ENCODE peak calls at places on chromosomes 16 and 17, in eight cellular contexts. V is fibroblast of the aortic adventitia, N is WERI-Rb-1, X is brain microvascular endothelial cell, J is hepatocyte, Z is heart right ventricle, Y is cardiac muscle cell, I is A549. P is an unnamed sample.
A peak's percentile ranks its signal among the peaks of the same experiment; 100 is the strongest.

GRCh38 chr16:17233301-17234002 is 237.3 kb downstream of the XYLT1 start:
- DNase-seq in V (no peak), J (no peak), Y (no peak), I (no peak), X (no peak), Z (no peak), N (no peak), P (no peak)

GRCh38 chr17:49450735-49451134 is 36.1 kb upstream of the PHB1 start:
- DNase-seq in N (no peak), V (peak; percentile 4), J (no peak), Y (no peak), X (no peak), Z (no peak), I (no peak), P (no peak)

GRCh38 chr17:53032861-53033271 is 789.9 kb upstream of the KIF2B start:
- DNase-seq in Z (no peak), N (peak; percentile 87), V (no peak), X (no peak), Y (peak; percentile 88), I (peak; percentile 65), J (peak; percentile 89), P (peak; percentile 3)

GRCh38 chr16:81745704-81746558 is 33.2 kb upstream of the PLCG2 start:
- DNase-seq in J (peak; percentile 79), V (peak; percentile 56), X (peak; percentile 29), N (peak; percentile 40), Y (peak; percentile 63), Z (peak; percentile 71), I (peak; percentile 65), P (peak; percentile 41)

GRCh38 chr17:7667616-7668406 is 17.1 kb downstream of the ATP1B2 start:
- DNase-seq in X (no peak), Z (no peak), Y (no peak), I (no peak), J (no peak), N (peak; percentile 94), V (no peak), P (no peak)

GRCh38 chr16:85557976-85558589 is 55.0 kb upstream of the GSE1 start:
- DNase-seq in Z (no peak), X (no peak), N (peak; percentile 57), J (peak; percentile 80), V (no peak), I (no peak), Y (no peak), P (no peak)

GRCh38 chr17:15741624-15742023 is 9.5 kb downstream of the TBC1D26 start:
- DNase-seq in J (no peak), V (no peak), X (no peak), N (no peak), Z (no peak), Y (no peak), I (no peak), P (no peak)

GRCh38 chr16:20966746-20967145 is 66.2 kb downstream of the LYRM1 start:
- DNase-seq in Z (no peak), V (no peak), J (no peak), I (no peak), X (no peak), N (no peak), Y (no peak), P (no peak)

GRCh38 chr17:40069751-40070643 is 7.2 kb downstream of the THRA start:
- DNase-seq in I (peak; percentile 78), Y (peak; percentile 44), N (peak; percentile 68), J (peak; percentile 70), V (peak; percentile 59), X (peak; percentile 39), Z (peak; percentile 31), P (peak; percentile 54)

GRCh38 chr17:64384253-64385186 is 6.1 kb downstream of the PECAM1 start:
- DNase-seq in I (peak; percentile 14), V (peak; percentile 19), Y (no peak), J (no peak), Z (no peak), N (no peak), X (no peak), P (no peak)

GRCh38 chr17:35745749-35746320 is 7.2 kb downstream of the GAS2L2 start:
- DNase-seq in V (no peak), N (no peak), Y (no peak), Z (no peak), J (no peak), I (no peak), X (no peak), P (no peak)

GRCh38 chr16:85524630-85525463 is 88.3 kb upstream of the GSE1 start:
- DNase-seq in X (no peak), N (no peak), I (peak; percentile 29), Z (peak; percentile 58), Y (peak; percentile 83), J (peak; percentile 51), V (peak; percentile 17), P (peak; percentile 10)

GRCh38 chr16:84913315-84913714 is 93.5 kb downstream of the CRISPLD2 start:
- DNase-seq in J (no peak), Y (no peak), V (no peak), I (no peak), X (no peak), Z (no peak), N (no peak), P (no peak)

GRCh38 chr17:4678448-4679026 is 25.4 kb downstream of the PELP1 start:
- DNase-seq in N (no peak), Y (peak; percentile 66), J (peak; percentile 33), X (peak; percentile 95), Z (no peak), V (peak; percentile 77), I (peak; percentile 78), P (peak; percentile 96)

GRCh38 chr16:31504159-31504558 is 4.0 kb downstream of the RUSF1 start:
- DNase-seq in X (no peak), J (no peak), V (no peak), I (no peak), Y (no peak), N (no peak), Z (no peak), P (no peak)

GRCh38 chr17:75774988-75775668 is 9.5 kb upstream of the UNK start:
- DNase-seq in I (no peak), X (no peak), Y (peak; percentile 56), V (peak; percentile 45), Z (no peak), J (peak; percentile 68), N (no peak), P (peak; percentile 22)

GRCh38 chr17:50022463-50023130 is 27.6 kb upstream of the DLX3 start:
- DNase-seq in N (no peak), J (no peak), X (peak; percentile 29), V (no peak), Y (no peak), Z (no peak), I (no peak), P (no peak)

GRCh38 chr17:17641621-17642409 is 39.4 kb upstream of the RAI1 start:
- DNase-seq in V (peak; percentile 87), J (peak; percentile 86), Y (peak; percentile 89), N (peak; percentile 77), X (peak; percentile 55), I (peak; percentile 85), Z (peak; percentile 72), P (peak; percentile 79)

GRCh38 chr17:15133143-15133542 is 132.0 kb downstream of the PMP22 start:
- DNase-seq in V (no peak), N (no peak), Z (no peak), I (no peak), Y (no peak), J (no peak), X (no peak), P (no peak)

GRCh38 chr17:73227944-73228343 is 33.7 kb downstream of the CPSF4L start:
- DNase-seq in N (no peak), J (no peak), Z (no peak), V (no peak), I (no peak), X (no peak), Y (no peak), P (no peak)

GRCh38 chr17:73228748-73229236 is 32.9 kb downstream of the CPSF4L start:
- DNase-seq in Y (peak; percentile 88), Z (peak; percentile 41), N (peak; percentile 31), X (peak; percentile 84), I (peak; percentile 70), J (peak; percentile 59), V (peak; percentile 88), P (peak; percentile 90)

GRCh38 chr17:73224663-73225305 is 31.9 kb downstream of the COG1 start:
- DNase-seq in J (no peak), N (no peak), X (no peak), V (no peak), Z (no peak), I (no peak), Y (no peak), P (no peak)

GRCh38 chr17:73227379-73227778 is 34.3 kb downstream of the CPSF4L start:
- DNase-seq in Y (no peak), I (no peak), V (no peak), Z (no peak), J (no peak), X (no peak), N (no peak), P (no peak)

GRCh38 chr17:73226556-73227172 is 33.8 kb downstream of the COG1 start:
- DNase-seq in I (no peak), J (no peak), N (no peak), Y (peak; percentile 27), X (no peak), Z (no peak), V (peak; percentile 28), P (no peak)
- H3K4me3 ChIP-seq in I (no peak overlapping the region), J (no peak overlapping the region), N (no peak overlapping the region), Y (no peak overlapping the region), X (no peak overlapping the region), Z (no peak overlapping the region), V (no peak overlapping the region), P (no peak overlapping the region)

GRCh38 chr16:79595916-79596450 is 4.6 kb downstream of the MAF start:
- DNase-seq in Y (no peak), N (no peak), Z (no peak), X (no peak), I (no peak), J (no peak), V (no peak), P (no peak)
- TF ChIP-seq CTCF in Y (no peak), N (no peak), Z (no peak), X (no peak), I (no peak), J (no peak), V (no peak), P (no peak)

GRCh38 chr17:77457572-77458201 is 316.9 kb downstream of the SEC14L1 start:
- DNase-seq in V (no peak), J (no peak), I (no peak), Y (no peak), X (no peak), Z (no peak), N (no peak), P (no peak)

GRCh38 chr17:77456951-77457548 is 316.3 kb downstream of the SEC14L1 start:
- DNase-seq in V (no peak), X (no peak), N (no peak), Y (no peak), J (no peak), I (no peak), Z (no peak), P (no peak)

GRCh38 chr17:77460514-77461046 is 319.8 kb downstream of the SEC14L1 start:
- DNase-seq in Y (no peak), V (no peak), I (no peak), J (no peak), X (no peak), N (no peak), Z (no peak), P (no peak)

GRCh38 chr17:77458202-77459017 is 317.6 kb downstream of the SEC14L1 start:
- DNase-seq in Z (no peak), N (no peak), Y (no peak), I (no peak), V (no peak), J (no peak), X (no peak), P (no peak)

GRCh38 chr17:77459018-77459755 is 318.4 kb downstream of the SEC14L1 start:
- DNase-seq in Z (no peak), X (no peak), V (no peak), I (no peak), Y (no peak), J (no peak), N (no peak), P (no peak)
- H3K4me3 ChIP-seq in Z (no peak overlapping the region), X (no peak overlapping the region), V (no peak overlapping the region), I (no peak overlapping the region), Y (no peak overlapping the region), J (no peak overlapping the region), N (no peak overlapping the region), P (no peak overlapping the region)

GRCh38 chr17:77427471-77427991 is 286.8 kb downstream of the SEC14L1 start:
- DNase-seq in I (peak; percentile 61), X (peak; percentile 81), J (peak; percentile 67), V (peak; percentile 86), N (no peak), Y (peak; percentile 83), Z (peak; percentile 68), P (peak; percentile 90)
- TF ChIP-seq CTCF in I (no peak), X (no peak), J (no peak), V (peak; percentile 21), N (no peak), Y (no peak), Z (no peak), P (no peak)

P was measured in fibroblast of mammary gland.